ENCODE peak calls at places on chromosomes 2 and 18, in five cellular contexts. B is retinal pigment epithelial cell, Y is brain microvascular endothelial cell, E is M059J, I is amygdala. S is an unnamed sample.

GRCh38 chr2:128169933-128170709 is 79.1 kb downstream of the UGGT1 start:
- DNase-seq in B (no peak), Y (no peak), E (no peak), I (no peak), S (no peak)

GRCh38 chr2:20677301-20678176 is 10.6 kb downstream of the GDF7 start:
- DNase-seq in B (no peak), Y (no peak), E (no peak), I (no peak), S (no peak)

GRCh38 chr2:54613794-54614257 is 109.6 kb upstream of the EML6 start:
- DNase-seq in B (peak; percentile 79), Y (peak; percentile 89), E (peak; percentile 55), I (no peak), S (no peak)

GRCh38 chr2:37436324-37436723 is 91.9 kb downstream of the QPCT start:
- DNase-seq in B (no peak), Y (no peak), E (no peak), I (no peak), S (no peak)

GRCh38 chr18:47284691-47285370 is 33.4 kb upstream of the SKOR2 start:
- DNase-seq in B (no peak), Y (no peak), E (no peak), I (no peak), S (no peak)

GRCh38 chr2:147037048-147037447 is 807.8 kb upstream of the ACVR2A start:
- DNase-seq in B (no peak), Y (no peak), E (no peak), I (no peak), S (no peak)

GRCh38 chr2:32940598-32940997 is 6.2 kb upstream of the LTBP1 start:
- DNase-seq in B (no peak), Y (no peak), E (no peak), I (no peak), S (no peak)

GRCh38 chr18:60732146-60732545 is 359.6 kb upstream of the MC4R start:
- DNase-seq in B (no peak), Y (no peak), E (no peak), I (no peak), S (no peak)

S was measured in SHP77 treated with DMSO at 0.1 percent for 48 hours.